ENCODE peak calls at places on chromosomes 5 and 9, in four cellular contexts. W is H1, O is HCT116, V is K562. U is an unnamed sample.

GRCh38 chr9:111438576-111439235 is 45.5 kb downstream of the ECPAS start:
- DNase-seq in W (no peak), O (no peak), V (no peak), U (no peak)

GRCh38 chr9:16258708-16259107 is 611.8 kb downstream of the BNC2 start:
- DNase-seq in W (no peak), O (no peak), V (no peak), U (peak; percentile 19)

GRCh38 chr5:34900660-34901059 is 14.6 kb downstream of the RAD1 start:
- DNase-seq in W (no peak), O (no peak), V (no peak), U (no peak)

GRCh38 chr5:1881273-1881586 is 1.5 kb downstream of the IRX4 start:
- DNase-seq in W (peak; percentile 76), O (peak; percentile 75), V (peak; percentile 64), U (no peak)

GRCh38 chr9:134709512-134710270 is 68.1 kb downstream of the COL5A1 start:
- DNase-seq in W (no peak), O (no peak), V (no peak), U (no peak)

GRCh38 chr9:86795047-86795437 is 152.3 kb downstream of the GAS1 start:
- DNase-seq in W (no peak), O (no peak), V (no peak), U (no peak)

GRCh38 chr5:19369048-19369447 is 619.0 kb downstream of the CDH18 start:
- DNase-seq in W (no peak), O (no peak), V (no peak), U (no peak)

GRCh38 chr5:178196986-178197385 is 7.3 kb upstream of the HNRNPAB start:
- DNase-seq in W (no peak), O (no peak), V (peak; percentile 62), U (no peak)

GRCh38 chr5:143395638-143396352 is 7.7 kb downstream of the NR3C1 start:
- DNase-seq in W (no peak), O (no peak), V (no peak), U (no peak)

GRCh38 chr5:127934791-127935256 is 148.7 kb upstream of the SLC12A2 start:
- DNase-seq in W (peak; percentile 41), O (peak; percentile 94), V (no peak), U (no peak)

GRCh38 chr9:106697799-106698591 is 165.0 kb upstream of the ZNF462 start:
- DNase-seq in W (no peak), O (no peak), V (no peak), U (no peak)

GRCh38 chr5:112004867-112005532 is 248.0 kb upstream of the NREP start:
- DNase-seq in W (no peak), O (no peak), V (no peak), U (peak; percentile 53)

GRCh38 chr9:75265525-75265972 is 177.2 kb downstream of the OSTF1 start:
- DNase-seq in W (peak; percentile 7), O (peak; percentile 15), V (peak; percentile 29), U (no peak)

GRCh38 chr9:93813221-93813620 is 141.9 kb downstream of the BARX1 start:
- DNase-seq in W (no peak), O (no peak), V (no peak), U (no peak)

GRCh38 chr9:21408817-21409216 is at the start of gene IFNA8:
- DNase-seq in W (no peak), O (no peak), V (no peak), U (no peak)

GRCh38 chr5:891837-892389 is 688 bp downstream of the BRD9 start:
- DNase-seq in W (no peak), O (no peak), V (no peak), U (no peak)

GRCh38 chr5:115295775-115296129 is 702 bp downstream of the CCDC112 start:
- DNase-seq in W (no peak), O (no peak), V (peak; percentile 6), U (no peak)

GRCh38 chr5:27706832-27707231 is 668.4 kb upstream of the CDH9 start:
- DNase-seq in W (no peak), O (no peak), V (no peak), U (no peak)

GRCh38 chr9:123425261-123425821 is 69.3 kb downstream of the CRB2 start:
- DNase-seq in W (no peak), O (no peak), V (no peak), U (no peak)

GRCh38 chr9:81477669-81478068 is 211.7 kb downstream of the TLE1 start:
- DNase-seq in W (no peak), O (no peak), V (no peak), U (no peak)

GRCh38 chr9:128162215-128163026 is 2.4 kb downstream of the BBLN start:
- DNase-seq in W (no peak), O (no peak), V (no peak), U (no peak)

GRCh38 chr5:27511061-27511460 is 472.7 kb upstream of the CDH9 start:
- DNase-seq in W (no peak), O (no peak), V (no peak), U (no peak)

GRCh38 chr5:54738118-54738972 is 220.8 kb downstream of the SNX18 start:
- DNase-seq in W (no peak), O (no peak), V (peak; percentile 43), U (no peak)
- TF ChIP-seq EGR1 in W (no peak), O (no peak), V (no peak), U (no peak)

DNA sequence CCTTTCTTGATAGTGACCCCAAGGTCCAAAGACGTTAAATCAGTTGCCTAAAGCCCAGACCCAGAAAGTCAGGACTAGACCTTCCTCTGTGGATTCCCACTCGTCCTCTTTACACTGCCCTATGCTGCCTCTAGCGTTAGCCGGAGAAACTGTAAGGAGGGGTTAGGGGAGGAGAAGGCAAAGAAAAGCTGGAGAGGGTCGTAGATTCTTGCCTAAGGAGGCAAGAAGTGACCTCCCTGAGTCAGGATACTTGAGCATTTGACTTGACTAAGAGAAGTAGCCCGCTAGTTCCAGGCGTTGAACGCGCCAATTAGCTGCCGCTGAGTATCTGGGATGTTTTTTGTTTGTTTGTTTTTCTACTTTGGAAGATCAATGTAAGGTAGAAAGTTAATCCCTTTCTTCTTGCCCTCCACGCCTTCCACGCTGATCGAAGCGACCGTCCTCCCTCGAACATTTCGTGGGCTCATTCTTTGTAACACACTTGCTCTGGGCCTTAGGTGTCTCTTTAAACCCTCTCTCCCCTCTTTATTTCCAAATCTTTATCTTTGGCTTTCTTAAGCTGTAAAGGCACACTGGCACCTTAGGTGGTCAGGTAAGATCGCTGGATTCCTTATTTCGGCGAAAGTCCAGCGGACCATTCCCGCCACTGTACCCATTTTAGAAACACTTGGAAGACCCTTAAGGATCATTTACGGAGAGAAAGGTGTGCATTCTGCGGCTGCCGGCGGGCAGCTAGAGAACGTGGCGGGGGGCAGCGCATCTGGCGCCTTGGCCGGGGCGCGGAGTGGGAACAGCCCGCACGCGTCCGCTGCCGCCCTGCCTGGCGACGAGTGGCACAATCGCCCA is 5.1 kb upstream of the RGMB start:
- DNase-seq in W (peak; percentile 70), O (no peak), V (peak; percentile 47), U (no peak)
- TF ChIP-seq EGR1 in W (no peak), O (no peak), V (no peak), U (no peak)

GRCh38 chr9:136757328-136757727 is 715 bp downstream of the LCN8 start:
- DNase-seq in W (no peak), O (no peak), V (no peak), U (no peak)
- TF ChIP-seq EGR1 in W (no peak), O (no peak), V (no peak), U (no peak)

DNA sequence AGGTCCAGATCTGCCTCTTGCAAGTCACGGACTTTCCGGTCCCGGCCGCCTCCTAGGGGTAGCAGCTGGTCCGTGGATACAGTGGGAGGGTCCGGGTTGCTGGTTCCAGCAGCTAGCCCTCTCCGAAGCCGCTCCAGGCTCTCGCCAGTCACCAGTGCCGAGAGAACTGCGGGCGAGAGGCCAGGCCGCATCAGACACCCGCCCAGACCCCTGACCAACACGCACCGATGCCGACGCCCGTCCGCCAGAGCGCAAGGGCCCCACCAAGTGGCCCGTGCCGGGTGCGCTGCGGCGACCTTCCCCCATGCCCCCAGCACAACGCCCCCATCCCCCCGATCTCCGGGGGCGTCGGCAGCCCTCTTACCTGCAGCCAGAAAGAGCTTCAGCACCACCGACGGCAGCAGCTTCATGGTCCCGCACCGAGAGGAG is 470 bp downstream of the HBEGF start:
- DNase-seq in W (no peak), O (no peak), V (peak; percentile 63), U (no peak)
- TF ChIP-seq EGR1 in W (no peak), O (no peak), V (peak; percentile 53), U (no peak)

GRCh38 chr5:32249668-32250067 is 63.1 kb downstream of the MTMR12 start:
- DNase-seq in W (no peak), O (no peak), V (no peak), U (no peak)

GRCh38 chr5:32254987-32255900 is 57.5 kb downstream of the MTMR12 start:
- DNase-seq in W (no peak), O (no peak), V (no peak), U (no peak)

DNA sequence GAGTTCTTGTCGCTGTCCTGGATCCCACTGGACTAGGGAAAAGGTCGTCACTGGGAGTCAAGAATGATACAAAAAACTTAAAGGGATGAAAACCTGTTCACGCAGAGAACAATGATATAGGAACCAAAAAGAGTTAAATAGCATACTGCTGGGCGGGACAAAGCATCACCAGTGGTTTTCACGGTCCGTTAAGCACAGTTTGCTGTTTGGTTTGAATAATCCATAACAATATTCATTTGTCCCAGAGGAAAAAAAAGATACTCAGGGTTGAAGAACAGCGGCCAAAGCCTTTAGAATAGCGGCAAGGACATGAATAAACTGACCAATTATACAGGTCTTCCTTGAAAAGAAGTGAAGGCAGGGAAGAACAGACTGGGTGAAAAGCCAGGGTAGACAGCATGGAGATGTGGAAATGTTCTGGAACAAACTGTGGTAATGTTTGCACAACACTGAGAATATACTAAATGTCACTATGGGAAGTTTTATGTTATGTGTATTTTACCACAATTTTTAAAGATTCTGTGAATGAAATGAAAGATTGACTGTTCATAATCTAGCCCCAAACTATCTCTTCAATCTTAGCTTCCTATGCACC is 60.8 kb downstream of the MTMR12 start:
- DNase-seq in W (no peak), O (no peak), V (no peak), U (no peak)
- TF ChIP-seq EGR1 in W (no peak), O (no peak), V (no peak), U (no peak)

GRCh38 chr9:108443278-108443633 is 412.5 kb downstream of the ACTL7B start:
- DNase-seq in W (no peak), O (no peak), V (no peak), U (no peak)
- TF ChIP-seq EGR1 in W (no peak), O (no peak), V (no peak), U (no peak)